ENCODE peak calls at places on chromosomes 7 and 10, in six cellular contexts. B is heart right ventricle; J is activated CD4-positive, alpha-beta T cell treated with anti-CD3 and anti-CD28 coated beads, Interleukin-2, amount 10 ng/mL, durations not matched to agents 7 days and 5 days; I is T-helper 9 cell; K is anterior cingulate cortex; M is fibroblast of mammary gland. H is an unnamed sample.

GRCh38 chr7:27535795-27536194 is 126.9 kb downstream of the HIBADH start:
- DNase-seq in I (no peak), M (no peak), J (no peak), K (no peak), B (no peak), H (no peak)

GRCh38 chr7:19916011-19916410 is 142.6 kb upstream of the TMEM196 start:
- DNase-seq in B (no peak), I (no peak), M (no peak), K (no peak), J (no peak), H (peak; percentile 61)

GRCh38 chr10:102420443-102420809 is 210 bp upstream of the FBXL15 start:
- DNase-seq in M (no peak), J (peak; percentile 81), B (no peak), I (no peak), K (no peak), H (no peak)

GRCh38 chr10:122152544-122152943 is 118.6 kb upstream of the BTBD16 start:
- DNase-seq in J (no peak), B (peak; percentile 80), I (no peak), K (peak; percentile 80), M (peak; percentile 96), H (no peak)

GRCh38 chr10:48985621-48986158 is 46.0 kb upstream of the LRRC18 start:
- DNase-seq in M (no peak), K (no peak), B (no peak), I (no peak), J (no peak), H (no peak)

GRCh38 chr7:42012786-42013360 is 224.1 kb downstream of the GLI3 start:
- DNase-seq in M (no peak), J (no peak), B (no peak), I (no peak), K (no peak), H (no peak)

GRCh38 chr7:112452102-112452888 is 2.0 kb downstream of the IFRD1 start:
- DNase-seq in B (peak; percentile 25), M (peak; percentile 67), K (no peak), I (no peak), J (no peak), H (peak; percentile 41)

GRCh38 chr7:41882271-41882670 is 179.4 kb upstream of the INHBA start:
- DNase-seq in K (no peak), M (no peak), B (no peak), J (no peak), I (no peak), H (no peak)

GRCh38 chr10:131147301-131147975 is 164.1 kb downstream of the TCERG1L start:
- DNase-seq in K (no peak), J (no peak), M (no peak), B (no peak), I (no peak), H (no peak)

GRCh38 chr10:50540826-50541122 is 83.0 kb downstream of the SGMS1 start:
- DNase-seq in K (no peak), M (no peak), J (no peak), I (no peak), B (no peak), H (no peak)

GRCh38 chr7:116633131-116633988 is 38.6 kb upstream of the MET start:
- DNase-seq in J (no peak), K (no peak), B (no peak), I (no peak), M (peak; percentile 60), H (peak; percentile 60)

GRCh38 chr10:2701802-2702201 is 365.5 kb upstream of the PFKP start:
- DNase-seq in K (no peak), J (no peak), B (no peak), M (no peak), I (no peak), H (no peak)